ENCODE peak calls at places on chromosomes 12 and 14, in nine cellular contexts. Q, S, F, B, E, H, N, T and C are unnamed samples. For H3K27me3 and H3K4me1, the result is how much of the 10 kb centered on the place peaks cover.

GRCh38 chr14:92280554-92281262 is 42.3 kb upstream of the SLC24A4 start:
- DNase-seq in Q (no peak), S (no peak), F (no peak), B (no peak), E (no peak), H (no peak), N (no peak), T (no peak), C (no peak)

GRCh38 chr14:101557811-101558738 is 3.2 kb upstream of the DIO3 start:
- DNase-seq in Q (no peak), S (peak), F (no peak), B (peak), E (peak), H (no peak), N (no peak), T (peak), C (peak)

GRCh38 chr12:92574046-92574783 is 128.6 kb upstream of the PLEKHG7 start:
- DNase-seq in Q (peak), S (no peak), F (no peak), B (no peak), E (no peak), H (peak), N (no peak), T (peak), C (no peak)

GRCh38 chr14:77681196-77682157 is 26.3 kb downstream of the ALKBH1 start:
- DNase-seq in Q (peak), S (no peak), F (peak), B (peak), E (no peak), H (no peak), N (no peak), T (peak), C (no peak)

GRCh38 chr12:118136559-118137003 is 657 bp downstream of the PEBP1 start:
- DNase-seq in Q (peak), S (peak), F (peak), B (peak), E (peak), H (peak), N (peak), T (peak), C (peak)

GRCh38 chr12:13376627-13377373 is 180.3 kb downstream of the EMP1 start:
- DNase-seq in Q (no peak), S (no peak), F (no peak), B (peak), E (no peak), H (peak), N (no peak), T (no peak), C (no peak)

GRCh38 chr14:80425686-80426085 is 214.4 kb upstream of the DIO2 start:
- DNase-seq in Q (peak), S (no peak), F (no peak), B (no peak), E (no peak), H (no peak), N (no peak), T (no peak), C (no peak)

GRCh38 chr12:98635657-98636323 is 8.8 kb downstream of the IKBIP start:
- DNase-seq in Q (peak), S (no peak), F (no peak), B (no peak), E (no peak), H (no peak), N (no peak), T (no peak), C (no peak)

GRCh38 chr14:89936654-89937185 is 17.8 kb downstream of the EFCAB11 start:
- DNase-seq in Q (no peak), S (no peak), F (no peak), B (no peak), E (no peak), H (no peak), N (no peak), T (no peak), C (no peak)

GRCh38 chr14:71231521-71232393 is 324.5 kb downstream of the PCNX1 start:
- DNase-seq in Q (no peak), S (peak), F (no peak), B (no peak), E (no peak), H (peak), N (no peak), T (no peak), C (no peak)

GRCh38 chr12:47082963-47083621 is 3.3 kb upstream of the AMIGO2 start:
- DNase-seq in Q (peak), S (peak), F (no peak), B (no peak), E (no peak), H (no peak), N (no peak), T (no peak), C (no peak)

GRCh38 chr12:102454808-102455760 is 25.3 kb downstream of the IGF1 start:
- DNase-seq in Q (peak), S (no peak), F (no peak), B (peak), E (no peak), H (no peak), N (peak), T (no peak), C (no peak)

GRCh38 chr12:94987806-94988205 is 15.7 kb downstream of the NDUFA12 start:
- DNase-seq in Q (no peak), S (no peak), F (no peak), B (no peak), E (no peak), H (no peak), N (no peak), T (no peak), C (no peak)

GRCh38 chr14:97634786-97635185 is 837.6 kb downstream of the VRK1 start:
- DNase-seq in Q (no peak), S (no peak), F (no peak), B (no peak), E (no peak), H (no peak), N (no peak), T (peak), C (no peak)

GRCh38 chr14:31113794-31114193 is 87.6 kb upstream of the STRN3 start:
- DNase-seq in Q (no peak), S (no peak), F (no peak), B (no peak), E (no peak), H (no peak), N (no peak), T (no peak), C (no peak)

GRCh38 chr12:46556105-46556559 is 183.6 kb upstream of the SLC38A2 start:
- DNase-seq in Q (peak), S (no peak), F (no peak), B (no peak), E (no peak), H (no peak), N (no peak), T (no peak), C (no peak)

GRCh38 chr12:87233636-87234035 is 795.6 kb downstream of the C12orf50 start:
- DNase-seq in Q (peak), S (no peak), F (no peak), B (no peak), E (no peak), H (no peak), N (no peak), T (no peak), C (no peak)

GRCh38 chr14:21978184-21978998 is 304.8 kb upstream of the OR4E1 start:
- DNase-seq in Q (peak), S (peak), F (no peak), B (peak), E (no peak), H (peak), N (no peak), T (peak), C (no peak)

GRCh38 chr12:110921262-110921661 is 883 bp upstream of the MYL2 start:
- DNase-seq in Q (peak), S (no peak), F (no peak), B (no peak), E (no peak), H (no peak), N (no peak), T (no peak), C (no peak)

GRCh38 chr12:119659289-119659897 is 8.5 kb upstream of the PRKAB1 start:
- DNase-seq in Q (peak), S (peak), F (no peak), B (peak), E (no peak), H (no peak), N (no peak), T (peak), C (no peak)

GRCh38 chr12:122856999-122857671 is 21.9 kb downstream of the HIP1R start:
- DNase-seq in Q (peak), S (no peak), F (no peak), B (no peak), E (peak), H (no peak), N (no peak), T (no peak), C (no peak)

GRCh38 chr12:3130053-3130805 is 53.0 kb downstream of the TSPAN9 start:
- DNase-seq in Q (peak), S (no peak), F (no peak), B (no peak), E (no peak), H (no peak), N (no peak), T (no peak), C (no peak)

GRCh38 chr12:74689071-74689655 is 151.5 kb downstream of the ATXN7L3B start:
- DNase-seq in Q (peak), S (no peak), F (no peak), B (no peak), E (no peak), H (no peak), N (no peak), T (no peak), C (no peak)

GRCh38 chr12:83161451-83161850 is 474.7 kb downstream of the TMTC2 start:
- DNase-seq in Q (peak), S (no peak), F (no peak), B (no peak), E (no peak), H (no peak), N (no peak), T (no peak), C (no peak)

GRCh38 chr12:6928703-6929407 is 1.1 kb downstream of the ATN1 start:
- DNase-seq in Q (no peak), S (no peak), F (no peak), B (no peak), E (no peak), H (no peak), N (peak), T (no peak), C (no peak)

GRCh38 chr14:73261075-73261474 is 23.8 kb downstream of the PAPLN start:
- DNase-seq in Q (no peak), S (no peak), F (no peak), B (no peak), E (no peak), H (no peak), N (no peak), T (no peak), C (no peak)

GRCh38 chr12:127113945-127114344 is 1153.0 kb upstream of the TMEM132C start:
- DNase-seq in Q (no peak), S (no peak), F (no peak), B (no peak), E (no peak), H (no peak), N (no peak), T (no peak), C (no peak)

GRCh38 chr12:51913071-51914033 is 6.0 kb downstream of the ACVRL1 start:
- DNase-seq in Q (no peak), S (no peak), F (no peak), B (no peak), E (no peak), H (peak), N (peak), T (no peak), C (no peak)

GRCh38 chr12:1501695-1502440 is 92.5 kb downstream of the FBXL14 start:
- DNase-seq in Q (no peak), S (no peak), F (no peak), B (no peak), E (no peak), H (no peak), N (no peak), T (no peak), C (no peak)

GRCh38 chr14:93549578-93549977 is 118.8 kb downstream of the UNC79 start:
- DNase-seq in Q (no peak), S (no peak), F (no peak), B (no peak), E (no peak), H (no peak), N (no peak), T (no peak), C (no peak)

GRCh38 chr14:53180272-53181221 is 27.4 kb upstream of the DDHD1 start:
- DNase-seq in Q (peak), S (peak), F (no peak), B (peak), E (no peak), H (peak), N (no peak), T (no peak), C (no peak)

GRCh38 chr12:30880061-30880460 is 46.5 kb upstream of the TSPAN11 start:
- DNase-seq in Q (no peak), S (no peak), F (no peak), B (no peak), E (no peak), H (no peak), N (no peak), T (no peak), C (no peak)

GRCh38 chr12:91551927-91552326 is 369.3 kb upstream of the DCN start:
- DNase-seq in Q (no peak), S (no peak), F (no peak), B (peak), E (no peak), H (no peak), N (no peak), T (no peak), C (no peak)

GRCh38 chr12:14256139-14256538 is 109.3 kb upstream of the ATF7IP start:
- DNase-seq in Q (peak), S (no peak), F (no peak), B (no peak), E (no peak), H (no peak), N (no peak), T (no peak), C (no peak)

GRCh38 chr12:121796855-121797751 is 3.6 kb upstream of the RHOF start:
- DNase-seq in Q (peak), S (peak), F (peak), B (peak), E (peak), H (peak), N (peak), T (peak), C (peak)

GRCh38 chr12:120012067-120012621 is 23.1 kb downstream of the BICDL1 start:
- DNase-seq in Q (peak), S (peak), F (no peak), B (no peak), E (no peak), H (no peak), N (no peak), T (no peak), C (no peak)

GRCh38 chr14:90969493-90970166 is 90.8 kb downstream of the RPS6KA5 start:
- DNase-seq in Q (no peak), S (no peak), F (no peak), B (no peak), E (no peak), H (no peak), N (no peak), T (no peak), C (no peak)

GRCh38 chr12:25332143-25332542 is 81.4 kb upstream of the KRAS start:
- DNase-seq in Q (no peak), S (no peak), F (no peak), B (no peak), E (no peak), H (no peak), N (no peak), T (peak), C (no peak)

GRCh38 chr12:90481748-90482147 is 473.2 kb downstream of the CCER1 start:
- DNase-seq in Q (no peak), S (no peak), F (no peak), B (no peak), E (no peak), H (no peak), N (no peak), T (no peak), C (no peak)

GRCh38 chr12:32031109-32031508 is 71.9 kb downstream of the RESF1 start:
- DNase-seq in Q (no peak), S (peak), F (no peak), B (no peak), E (no peak), H (no peak), N (no peak), T (no peak), C (no peak)

DNA sequence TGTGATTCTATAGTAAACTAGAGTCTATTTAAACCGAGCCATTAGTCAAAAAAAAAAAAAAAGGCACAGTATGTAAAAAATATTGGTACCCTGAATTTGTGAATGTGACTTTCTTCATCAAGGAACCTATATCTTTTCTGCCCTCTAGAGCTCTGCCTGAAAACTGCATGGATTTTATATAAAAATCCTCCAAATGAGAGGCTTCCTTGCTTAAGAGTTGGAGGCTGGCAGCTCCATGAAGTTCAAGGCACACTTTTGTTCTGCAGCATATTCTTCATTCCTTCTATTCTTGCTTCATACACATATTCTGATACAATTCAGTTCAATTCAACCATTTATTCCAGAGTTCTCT is 23.1 kb upstream of the NKX2-8 start:
- DNase-seq in Q (no peak), S (no peak), F (no peak), B (no peak), E (no peak), H (no peak), N (no peak), T (no peak), C (no peak)
- H3K27me3 ChIP-seq in Q (under half), S (under half), F (under half), B (under half), E (under half), H (under half), N (under half), T (under half), C (under half)

GRCh38 chr12:132828706-132829534 is at the start of gene GOLGA3:
- DNase-seq in Q (peak), S (peak), F (peak), B (peak), E (peak), H (peak), N (peak), T (peak), C (peak)
- TF ChIP-seq POLR2A in Q (peak), S (peak), F (peak), B (peak), E (no peak), H (peak), N (no peak), T (peak), C (peak)

GRCh38 chr14:95137804-95138167 is 19.5 kb downstream of the DICER1 start:
- DNase-seq in Q (no peak), S (no peak), F (no peak), B (peak), E (no peak), H (no peak), N (no peak), T (peak), C (no peak)
- H3K4me1 ChIP-seq in Q (under half), S (under half), F (under half), B (under half), E (half or more), H (under half), N (half or more), T (half or more), C (under half)

GRCh38 chr12:130714091-130714590 is 2.0 kb downstream of the RIMBP2 start:
- DNase-seq in Q (no peak), S (no peak), F (no peak), B (no peak), E (peak), H (no peak), N (no peak), T (no peak), C (peak)
- H3K27me3 ChIP-seq in Q (under half), S (under half), F (under half), B (half or more), E (half or more), H (half or more), N (under half), T (under half), C (under half)

DNA sequence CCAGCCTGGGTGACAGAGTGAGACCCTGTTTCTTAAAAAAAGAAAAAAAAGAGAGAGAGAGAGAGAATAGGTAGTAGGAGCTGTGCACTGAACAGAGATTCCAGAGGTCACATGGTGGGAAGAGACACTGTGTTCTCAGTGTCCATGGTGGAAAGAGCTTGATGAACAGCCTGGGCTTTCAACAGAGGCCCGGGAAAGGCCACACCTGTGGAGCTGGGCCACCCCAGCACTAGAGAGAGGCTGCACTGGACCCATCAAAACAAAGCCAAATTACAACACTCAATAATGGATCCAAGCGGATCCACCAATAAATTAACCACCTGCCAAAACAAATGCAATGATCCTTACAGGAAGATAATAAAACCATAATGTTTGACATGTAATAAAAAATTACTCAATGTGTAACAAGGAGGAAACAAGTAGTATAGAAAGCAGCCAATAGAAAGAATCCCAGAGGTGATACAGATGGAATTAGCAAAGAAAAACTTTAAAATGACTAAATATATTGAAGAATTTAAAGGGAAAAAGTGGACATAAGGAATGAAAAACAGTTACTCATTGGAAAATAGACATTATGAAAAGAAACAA is 44.8 kb upstream of the BCL2L14 start:
- DNase-seq in Q (no peak), S (no peak), F (peak), B (peak), E (no peak), H (peak), N (no peak), T (no peak), C (no peak)
- TF ChIP-seq POLR2A in Q (no peak), S (no peak), F (no peak), B (no peak), E (no peak), H (no peak), N (no peak), T (no peak), C (no peak)

GRCh38 chr14:105481886-105482454 is 4.7 kb upstream of the CRIP1 start:
- DNase-seq in Q (peak), S (peak), F (peak), B (peak), E (peak), H (peak), N (peak), T (peak), C (peak)

GRCh38 chr14:105480165-105480564 is 5.5 kb downstream of the CRIP2 start:
- DNase-seq in Q (no peak), S (no peak), F (no peak), B (no peak), E (no peak), H (no peak), N (peak), T (no peak), C (no peak)

GRCh38 chr14:105479438-105480164 is 5.0 kb downstream of the CRIP2 start:
- DNase-seq in Q (no peak), S (no peak), F (no peak), B (no peak), E (no peak), H (no peak), N (peak), T (no peak), C (no peak)

GRCh38 chr14:105482486-105483110 is 4.1 kb upstream of the CRIP1 start:
- DNase-seq in Q (no peak), S (no peak), F (no peak), B (no peak), E (no peak), H (no peak), N (no peak), T (no peak), C (no peak)

DNA sequence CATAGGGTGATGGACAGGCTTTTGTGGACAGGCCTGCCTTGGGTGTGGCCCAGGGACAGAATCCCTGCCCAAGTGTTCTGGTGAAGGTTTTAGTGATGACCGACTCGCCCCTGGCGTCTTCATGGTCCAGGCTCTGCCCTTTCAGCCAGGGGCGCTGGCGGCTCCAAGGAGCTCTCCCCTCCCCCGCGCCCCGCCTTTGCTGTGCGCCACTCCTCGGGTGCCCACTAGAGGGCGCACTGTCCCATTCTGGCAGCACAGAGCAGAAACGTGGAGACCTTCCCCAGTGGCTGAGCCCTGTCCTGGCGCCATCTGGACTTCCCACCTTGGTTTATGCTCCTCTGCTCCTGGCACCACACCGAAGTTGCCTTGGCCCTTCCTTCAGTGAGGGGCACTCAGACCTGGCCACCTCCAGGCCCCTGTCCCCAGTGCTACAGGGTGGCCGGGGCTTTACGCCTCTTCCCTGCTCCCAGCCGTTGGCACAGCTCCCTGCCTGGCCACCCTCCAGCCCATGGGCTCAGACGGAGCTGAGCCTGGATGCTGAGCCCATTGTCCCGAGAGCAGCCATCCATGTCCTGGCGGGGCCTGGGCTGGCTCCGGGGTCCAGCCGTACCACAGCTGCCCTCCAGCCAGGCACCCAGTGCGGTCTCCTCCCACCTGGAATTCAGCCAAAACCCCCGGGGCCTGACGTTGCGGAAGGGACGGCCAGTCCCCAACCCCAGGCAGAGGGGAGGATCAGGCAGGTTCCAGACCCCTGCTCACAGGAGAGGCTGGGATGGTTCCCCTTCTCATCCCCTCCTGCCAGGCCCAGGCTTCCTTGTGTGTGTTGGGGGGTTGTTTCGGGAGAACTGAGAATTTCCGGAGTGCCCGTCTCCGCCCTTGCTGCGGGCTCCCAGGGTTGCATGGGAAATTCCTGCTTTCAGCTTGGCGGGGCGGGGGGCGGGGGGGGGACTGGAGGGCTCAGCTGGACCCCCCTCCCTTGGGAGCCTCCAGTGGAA is 5.6 kb upstream of the CRIP1 start:
- DNase-seq in Q (peak), S (peak), F (peak), B (peak), E (peak), H (peak), N (peak), T (peak), C (peak)
- H3K4me1 ChIP-seq in Q (under half), S (half or more), F (under half), B (half or more), E (half or more), H (under half), N (half or more), T (half or more), C (under half)